ENCODE peak calls at places on chromosomes 1 and 21, in five cellular contexts. One of them, this sample, is unnamed.

GRCh38 chr1:116179398-116179797 is 68.2 kb downstream of the MAB21L3 start:
- DNase-seq in SK-N-SH: no peak
- DNase-seq in stimulated activated CD8-positive, alpha-beta memory T cell treated with anti-CD3 and anti-CD28 coated beads, Interleukin-15, amount 100 ng/mL, for 24 hours: no peak
- DNase-seq in GM03348: no peak
- DNase-seq in stimulated activated CD4-positive, alpha-beta T cell treated with anti-CD3 and anti-CD28 coated beads, Interleukin-15, amount 100 ng/mL, for 24 hours: no peak
- DNase-seq in this sample: no peak

GRCh38 chr1:4214826-4215225 is 314.8 kb upstream of the C1orf174 start:
- DNase-seq in GM03348: no peak
- DNase-seq in stimulated activated CD8-positive, alpha-beta memory T cell treated with anti-CD3 and anti-CD28 coated beads, Interleukin-15, amount 100 ng/mL, for 24 hours: no peak
- DNase-seq in SK-N-SH: no peak
- DNase-seq in stimulated activated CD4-positive, alpha-beta T cell treated with anti-CD3 and anti-CD28 coated beads, Interleukin-15, amount 100 ng/mL, for 24 hours: no peak
- DNase-seq in this sample: no peak

GRCh38 chr1:2275796-2276536 is 47.8 kb downstream of the SKI start:
- DNase-seq in SK-N-SH: no peak
- DNase-seq in stimulated activated CD8-positive, alpha-beta memory T cell treated with anti-CD3 and anti-CD28 coated beads, Interleukin-15, amount 100 ng/mL, for 24 hours: no peak
- DNase-seq in stimulated activated CD4-positive, alpha-beta T cell treated with anti-CD3 and anti-CD28 coated beads, Interleukin-15, amount 100 ng/mL, for 24 hours: no peak
- DNase-seq in GM03348: peak; percentile 71
- DNase-seq in this sample: no peak

GRCh38 chr1:212683357-212683722 is 16.3 kb downstream of the BATF3 start:
- DNase-seq in GM03348: no peak
- DNase-seq in stimulated activated CD4-positive, alpha-beta T cell treated with anti-CD3 and anti-CD28 coated beads, Interleukin-15, amount 100 ng/mL, for 24 hours: peak; percentile 66
- DNase-seq in SK-N-SH: no peak
- DNase-seq in stimulated activated CD8-positive, alpha-beta memory T cell treated with anti-CD3 and anti-CD28 coated beads, Interleukin-15, amount 100 ng/mL, for 24 hours: no peak
- DNase-seq in this sample: no peak

GRCh38 chr1:42943166-42943565 is 15.5 kb downstream of the SLC2A1 start:
- DNase-seq in stimulated activated CD8-positive, alpha-beta memory T cell treated with anti-CD3 and anti-CD28 coated beads, Interleukin-15, amount 100 ng/mL, for 24 hours: no peak
- DNase-seq in stimulated activated CD4-positive, alpha-beta T cell treated with anti-CD3 and anti-CD28 coated beads, Interleukin-15, amount 100 ng/mL, for 24 hours: no peak
- DNase-seq in SK-N-SH: no peak
- DNase-seq in GM03348: no peak
- DNase-seq in this sample: no peak

GRCh38 chr1:218069180-218069579 is 215.9 kb upstream of the RRP15 start:
- DNase-seq in stimulated activated CD8-positive, alpha-beta memory T cell treated with anti-CD3 and anti-CD28 coated beads, Interleukin-15, amount 100 ng/mL, for 24 hours: no peak
- DNase-seq in stimulated activated CD4-positive, alpha-beta T cell treated with anti-CD3 and anti-CD28 coated beads, Interleukin-15, amount 100 ng/mL, for 24 hours: no peak
- DNase-seq in SK-N-SH: no peak
- DNase-seq in GM03348: no peak
- DNase-seq in this sample: no peak

GRCh38 chr21:17925000-17925610 is 105.9 kb upstream of the C21orf91 start:
- DNase-seq in stimulated activated CD4-positive, alpha-beta T cell treated with anti-CD3 and anti-CD28 coated beads, Interleukin-15, amount 100 ng/mL, for 24 hours: peak; percentile 63
- DNase-seq in stimulated activated CD8-positive, alpha-beta memory T cell treated with anti-CD3 and anti-CD28 coated beads, Interleukin-15, amount 100 ng/mL, for 24 hours: no peak
- DNase-seq in GM03348: peak; percentile 65
- DNase-seq in SK-N-SH: peak; percentile 64
- DNase-seq in this sample: peak; percentile 40

GRCh38 chr1:54995835-54996234 is 2.9 kb upstream of the BSND start:
- DNase-seq in GM03348: no peak
- DNase-seq in SK-N-SH: no peak
- DNase-seq in stimulated activated CD8-positive, alpha-beta memory T cell treated with anti-CD3 and anti-CD28 coated beads, Interleukin-15, amount 100 ng/mL, for 24 hours: no peak
- DNase-seq in stimulated activated CD4-positive, alpha-beta T cell treated with anti-CD3 and anti-CD28 coated beads, Interleukin-15, amount 100 ng/mL, for 24 hours: peak; percentile 31
- DNase-seq in this sample: no peak

GRCh38 chr1:88678405-88678804 is 5.7 kb upstream of the PKN2 start:
- DNase-seq in SK-N-SH: no peak
- DNase-seq in GM03348: no peak
- DNase-seq in stimulated activated CD4-positive, alpha-beta T cell treated with anti-CD3 and anti-CD28 coated beads, Interleukin-15, amount 100 ng/mL, for 24 hours: no peak
- DNase-seq in stimulated activated CD8-positive, alpha-beta memory T cell treated with anti-CD3 and anti-CD28 coated beads, Interleukin-15, amount 100 ng/mL, for 24 hours: no peak
- DNase-seq in this sample: no peak

GRCh38 chr1:8382051-8382505 is 64.2 kb downstream of the SLC45A1 start:
- DNase-seq in stimulated activated CD4-positive, alpha-beta T cell treated with anti-CD3 and anti-CD28 coated beads, Interleukin-15, amount 100 ng/mL, for 24 hours: no peak
- DNase-seq in GM03348: no peak
- DNase-seq in stimulated activated CD8-positive, alpha-beta memory T cell treated with anti-CD3 and anti-CD28 coated beads, Interleukin-15, amount 100 ng/mL, for 24 hours: no peak
- DNase-seq in SK-N-SH: no peak
- DNase-seq in this sample: no peak

GRCh38 chr1:82398357-82398756 is 597.6 kb downstream of the ADGRL2 start:
- DNase-seq in stimulated activated CD4-positive, alpha-beta T cell treated with anti-CD3 and anti-CD28 coated beads, Interleukin-15, amount 100 ng/mL, for 24 hours: no peak
- DNase-seq in GM03348: no peak
- DNase-seq in SK-N-SH: no peak
- DNase-seq in stimulated activated CD8-positive, alpha-beta memory T cell treated with anti-CD3 and anti-CD28 coated beads, Interleukin-15, amount 100 ng/mL, for 24 hours: no peak
- DNase-seq in this sample: no peak

GRCh38 chr21:25421327-25422028 is 185.8 kb downstream of the MRPL39 start:
- DNase-seq in stimulated activated CD8-positive, alpha-beta memory T cell treated with anti-CD3 and anti-CD28 coated beads, Interleukin-15, amount 100 ng/mL, for 24 hours: no peak
- DNase-seq in stimulated activated CD4-positive, alpha-beta T cell treated with anti-CD3 and anti-CD28 coated beads, Interleukin-15, amount 100 ng/mL, for 24 hours: peak; percentile 75
- DNase-seq in SK-N-SH: no peak
- DNase-seq in GM03348: peak; percentile 47
- DNase-seq in this sample: peak; percentile 11

GRCh38 chr1:79117376-79117775 is 110.8 kb upstream of the ADGRL4 start:
- DNase-seq in SK-N-SH: no peak
- DNase-seq in GM03348: no peak
- DNase-seq in stimulated activated CD8-positive, alpha-beta memory T cell treated with anti-CD3 and anti-CD28 coated beads, Interleukin-15, amount 100 ng/mL, for 24 hours: no peak
- DNase-seq in stimulated activated CD4-positive, alpha-beta T cell treated with anti-CD3 and anti-CD28 coated beads, Interleukin-15, amount 100 ng/mL, for 24 hours: no peak
- DNase-seq in this sample: no peak

GRCh38 chr1:154866995-154867795 is 2.9 kb downstream of the KCNN3 start:
- DNase-seq in GM03348: peak; percentile 86
- DNase-seq in SK-N-SH: peak; percentile 64
- DNase-seq in stimulated activated CD4-positive, alpha-beta T cell treated with anti-CD3 and anti-CD28 coated beads, Interleukin-15, amount 100 ng/mL, for 24 hours: peak; percentile 69
- DNase-seq in stimulated activated CD8-positive, alpha-beta memory T cell treated with anti-CD3 and anti-CD28 coated beads, Interleukin-15, amount 100 ng/mL, for 24 hours: no peak
- DNase-seq in this sample: no peak

GRCh38 chr1:27605796-27606707 is 2.1 kb upstream of the AHDC1 start:
- DNase-seq in GM03348: peak; percentile 73
- DNase-seq in SK-N-SH: peak; percentile 63
- DNase-seq in stimulated activated CD4-positive, alpha-beta T cell treated with anti-CD3 and anti-CD28 coated beads, Interleukin-15, amount 100 ng/mL, for 24 hours: peak; percentile 71
- DNase-seq in stimulated activated CD8-positive, alpha-beta memory T cell treated with anti-CD3 and anti-CD28 coated beads, Interleukin-15, amount 100 ng/mL, for 24 hours: no peak
- DNase-seq in this sample: peak; percentile 25

GRCh38 chr1:21623411-21623961 is 45.7 kb downstream of the RAP1GAP start:
- DNase-seq in SK-N-SH: peak; percentile 79
- DNase-seq in stimulated activated CD8-positive, alpha-beta memory T cell treated with anti-CD3 and anti-CD28 coated beads, Interleukin-15, amount 100 ng/mL, for 24 hours: no peak
- DNase-seq in GM03348: no peak
- DNase-seq in stimulated activated CD4-positive, alpha-beta T cell treated with anti-CD3 and anti-CD28 coated beads, Interleukin-15, amount 100 ng/mL, for 24 hours: no peak
- DNase-seq in this sample: no peak

GRCh38 chr21:38918629-38919346 is 113.1 kb downstream of the ETS2 start:
- DNase-seq in stimulated activated CD4-positive, alpha-beta T cell treated with anti-CD3 and anti-CD28 coated beads, Interleukin-15, amount 100 ng/mL, for 24 hours: no peak
- DNase-seq in GM03348: no peak
- DNase-seq in stimulated activated CD8-positive, alpha-beta memory T cell treated with anti-CD3 and anti-CD28 coated beads, Interleukin-15, amount 100 ng/mL, for 24 hours: no peak
- DNase-seq in SK-N-SH: no peak
- DNase-seq in this sample: no peak

GRCh38 chr1:153698648-153699004 is 20.1 kb downstream of the NPR1 start:
- DNase-seq in stimulated activated CD4-positive, alpha-beta T cell treated with anti-CD3 and anti-CD28 coated beads, Interleukin-15, amount 100 ng/mL, for 24 hours: no peak
- DNase-seq in stimulated activated CD8-positive, alpha-beta memory T cell treated with anti-CD3 and anti-CD28 coated beads, Interleukin-15, amount 100 ng/mL, for 24 hours: no peak
- DNase-seq in SK-N-SH: no peak
- DNase-seq in GM03348: no peak
- DNase-seq in this sample: no peak

GRCh38 chr1:221919743-221920142 is 177.9 kb upstream of the DUSP10 start:
- DNase-seq in stimulated activated CD4-positive, alpha-beta T cell treated with anti-CD3 and anti-CD28 coated beads, Interleukin-15, amount 100 ng/mL, for 24 hours: no peak
- DNase-seq in stimulated activated CD8-positive, alpha-beta memory T cell treated with anti-CD3 and anti-CD28 coated beads, Interleukin-15, amount 100 ng/mL, for 24 hours: no peak
- DNase-seq in SK-N-SH: no peak
- DNase-seq in GM03348: no peak
- DNase-seq in this sample: no peak

This sample was measured in NCI-H1930.